ENCODE peak calls at places on chromosome 4, in five cellular contexts. J is stomach, U is left ventricle myocardium inferior, A is tibial artery, P is cardiac muscle cell. F is an unnamed sample. For H3K36me3 and H3K4me1, the result is how much of the 10 kb centered on the place peaks cover.

GRCh38 chr4:147029296-147029695 is 83.6 kb upstream of the TTC29 start:
- DNase-seq in A (no peak), J (no peak), P (no peak), U (no peak), F (no peak)

GRCh38 chr4:67593741-67594175 is 35.2 kb downstream of the STAP1 start:
- DNase-seq in P (no peak), U (no peak), A (no peak), J (no peak), F (no peak)

GRCh38 chr4:180164799-180165198 is 2078.4 kb upstream of the TENM3 start:
- DNase-seq in J (no peak), P (no peak), A (no peak), U (no peak), F (no peak)

GRCh38 chr4:48801739-48802138 is 21.7 kb upstream of the FRYL start:
- DNase-seq in P (no peak), U (no peak), A (no peak), J (no peak), F (no peak)

GRCh38 chr4:75724066-75724866 is at the start of gene USO1:
- DNase-seq in P (peak), J (peak), U (peak), A (peak), F (peak)

GRCh38 chr4:172547724-172548123 is 620.9 kb upstream of the GALNT7 start:
- DNase-seq in P (peak), U (no peak), J (no peak), A (no peak), F (no peak)

GRCh38 chr4:182938213-182938645 is 21.0 kb upstream of the DCTD start:
- DNase-seq in A (peak), J (peak), U (peak), P (peak), F (peak)

GRCh38 chr4:105978684-105979296 is 83.5 kb downstream of the NPNT start:
- DNase-seq in A (peak), P (no peak), J (no peak), U (no peak), F (no peak)

GRCh38 chr4:147733614-147734344 is 1.9 kb downstream of the ARHGAP10 start:
- DNase-seq in U (peak), P (peak), A (peak), J (no peak), F (no peak)

GRCh38 chr4:6992728-6993655 is 50.2 kb upstream of the TADA2B start:
- DNase-seq in P (no peak), A (no peak), U (no peak), J (peak), F (no peak)

GRCh38 chr4:160745126-160745525 is 1418.7 kb downstream of the FSTL5 start:
- DNase-seq in P (no peak), A (no peak), U (no peak), J (no peak), F (no peak)

GRCh38 chr4:155608231-155608885 is 58.3 kb upstream of the GUCY1A1 start:
- DNase-seq in J (no peak), U (peak), A (no peak), P (no peak), F (no peak)

GRCh38 chr4:144667500-144667899 is 21.5 kb downstream of the HHIP start:
- DNase-seq in J (no peak), A (no peak), U (no peak), P (no peak), F (no peak)

GRCh38 chr4:63459329-63459728 is 949.9 kb downstream of the TECRL start:
- DNase-seq in U (no peak), A (no peak), J (no peak), P (no peak), F (no peak)

GRCh38 chr4:147933316-147933715 is 201.4 kb downstream of the ARHGAP10 start:
- DNase-seq in J (no peak), U (no peak), P (no peak), A (no peak), F (no peak)

GRCh38 chr4:153294631-153295030 is 49.9 kb upstream of the MND1 start:
- DNase-seq in J (no peak), A (no peak), U (no peak), P (no peak), F (no peak)
- H3K36me3 ChIP-seq in J (half or more), A (under half), U (under half), P (under half), F (under half)

DNA sequence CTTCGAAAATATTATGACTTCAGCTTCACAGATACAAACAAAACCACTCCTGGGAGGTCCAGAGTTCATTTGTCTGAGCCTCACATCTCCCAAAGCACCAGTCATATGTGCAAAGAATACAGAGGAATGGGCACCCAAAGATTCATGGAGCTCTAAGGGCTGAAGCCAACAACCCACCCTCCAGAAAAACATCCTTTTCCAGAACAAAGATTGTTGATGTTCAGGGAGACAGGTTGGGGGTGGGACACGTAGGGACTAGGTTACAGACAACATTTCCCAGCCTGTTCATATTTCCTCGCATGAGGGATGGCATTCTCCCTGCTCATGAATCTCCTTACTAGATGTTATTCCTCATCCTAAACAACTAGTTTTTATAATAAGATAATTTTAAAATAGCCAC is 71.2 kb downstream of the METTL14 start:
- DNase-seq in A (no peak), U (no peak), P (no peak), J (no peak), F (no peak)
- H3K4me1 ChIP-seq in A (under half), U (half or more), P (under half), J (under half), F (under half)

GRCh38 chr4:140152015-140152703 is 1.8 kb downstream of the MAML3 start:
- DNase-seq in U (peak), P (peak), A (peak), J (peak), F (peak)
- TF ChIP-seq CTCF in U (peak), P (peak), A (peak), J (no peak), F (no peak)

GRCh38 chr4:88040707-88041106 is 33.3 kb downstream of the PKD2 start:
- DNase-seq in U (no peak), J (no peak), P (no peak), A (no peak), F (no peak)
- H3K36me3 ChIP-seq in U (half or more), J (half or more), P (half or more), A (half or more), F (under half)

GRCh38 chr4:152077582-152077981 is 316.8 kb upstream of the GATB start:
- DNase-seq in A (no peak), P (no peak), J (no peak), U (no peak), F (no peak)
- H3K4me1 ChIP-seq in A (under half), P (under half), J (under half), U (under half), F (under half)

DNA sequence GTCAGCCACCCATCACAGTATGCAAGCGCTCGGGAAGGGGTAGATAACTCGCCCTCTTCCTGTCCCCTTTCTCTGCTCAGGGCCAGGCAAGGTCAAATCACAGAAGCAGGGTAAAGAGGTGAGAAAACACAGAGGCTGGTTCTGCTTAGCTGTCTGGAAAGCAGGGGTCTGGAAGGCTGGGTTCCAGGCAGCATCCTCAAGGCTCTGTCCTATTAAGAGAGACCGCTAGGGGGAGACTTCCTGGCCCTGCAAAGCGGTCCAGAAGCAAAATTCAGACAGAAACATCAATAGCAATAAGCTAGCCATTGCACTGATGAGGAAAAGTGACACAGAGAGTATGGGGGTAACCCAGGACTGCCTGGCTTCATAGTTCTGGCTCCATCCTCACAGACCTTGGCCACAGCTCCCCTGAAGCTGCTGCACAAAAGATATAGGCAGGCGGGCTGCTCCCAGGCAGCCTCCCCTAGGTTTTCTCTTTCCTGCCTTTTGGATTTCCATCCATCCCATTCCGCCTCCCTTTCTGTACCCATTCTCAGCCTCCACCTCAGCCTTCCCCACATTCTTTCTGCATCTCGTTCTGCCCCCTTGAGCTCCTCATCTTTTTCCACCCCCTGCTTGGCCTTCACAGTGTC is 308.5 kb downstream of the EVC2 start:
- DNase-seq in J (no peak), A (no peak), U (no peak), P (peak), F (no peak)
- TF ChIP-seq CTCF in J (no peak), A (no peak), U (peak), P (peak), F (no peak)

GRCh38 chr4:3522326-3522640 is 9.9 kb downstream of the LRPAP1 start:
- DNase-seq in U (no peak), A (peak), P (no peak), J (no peak), F (no peak)
- H3K36me3 ChIP-seq in U (half or more), A (half or more), P (under half), J (half or more), F (under half)

DNA sequence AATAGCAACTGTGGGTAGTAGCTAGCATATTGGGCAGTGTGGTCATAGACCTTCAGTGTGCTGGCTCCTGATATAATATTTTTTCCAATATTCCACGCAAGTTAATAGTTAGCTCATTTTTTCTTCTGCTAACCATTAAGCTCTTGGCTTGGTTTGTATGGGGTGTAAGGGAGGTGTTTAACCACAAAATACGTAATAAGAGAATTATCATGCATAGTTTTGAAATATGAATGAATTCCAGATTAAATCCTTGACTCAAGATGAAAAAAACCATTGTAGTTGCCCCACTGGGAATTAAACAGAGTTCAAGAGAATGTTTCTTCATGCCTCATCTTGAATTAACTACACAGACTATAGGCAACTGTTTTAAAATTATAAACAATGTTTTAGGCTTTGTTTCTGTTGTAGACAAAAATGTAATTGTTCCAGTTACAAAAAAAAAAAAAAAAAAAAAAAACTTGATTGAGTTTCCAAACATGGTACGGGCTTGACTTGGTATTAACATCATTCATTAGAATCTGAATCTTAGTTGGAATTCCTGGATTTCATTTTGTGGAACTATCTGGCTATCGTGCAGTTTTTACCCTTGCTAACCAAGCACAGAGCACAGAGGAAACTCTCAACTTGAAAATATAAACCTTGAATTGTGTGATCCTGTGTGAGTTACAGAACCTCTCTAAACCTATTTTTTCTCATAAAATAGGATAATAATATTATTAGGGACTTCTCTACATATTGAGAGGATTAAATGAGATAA is 28.4 kb downstream of the CXCL1 start:
- DNase-seq in U (no peak), A (no peak), P (no peak), J (no peak), F (no peak)
- H3K4me1 ChIP-seq in U (under half), A (under half), P (under half), J (under half), F (under half)